ENCODE peak calls at places on chromosomes 11 and 22, in nine cellular contexts. F is GM23248; Y is CD4-positive, alpha-beta memory T cell; P is stimulated activated CD4-positive, alpha-beta T cell treated with anti-CD3 and anti-CD28 coated beads, Interleukin-15, amount 100 ng/mL, for 24 hours; B is Calu3; X is transverse colon; V is AG08395; I is choroid plexus epithelial cell; R is fibroblast of lung. K is an unnamed sample.

GRCh38 chr11:62245271-62245753 is 3.3 kb downstream of the SCGB1D2 start:
- DNase-seq in F (peak), P (peak), X (no peak), Y (no peak), V (peak), B (peak), R (peak), I (peak), K (peak)

GRCh38 chr11:82225930-82226329 is 507.7 kb downstream of the FAM181B start:
- DNase-seq in B (no peak), X (no peak), R (no peak), Y (no peak), I (peak), V (no peak), F (no peak), P (no peak), K (no peak)

GRCh38 chr22:50479686-50480085 is 1.7 kb upstream of the ADM2 start:
- DNase-seq in B (no peak), I (no peak), F (no peak), X (no peak), R (no peak), V (no peak), Y (no peak), P (no peak), K (no peak)

GRCh38 chr11:2549876-2550605 is 105.2 kb downstream of the KCNQ1 start:
- DNase-seq in X (peak), V (no peak), P (no peak), B (no peak), F (no peak), I (no peak), Y (no peak), R (no peak), K (no peak)

GRCh38 chr11:68938088-68938487 is 34.4 kb downstream of the IGHMBP2 start:
- DNase-seq in I (no peak), P (no peak), V (no peak), R (no peak), Y (no peak), F (no peak), B (no peak), X (no peak), K (no peak)

GRCh38 chr22:34068011-34068410 is 147.7 kb upstream of the LARGE1 start:
- DNase-seq in I (no peak), Y (no peak), R (no peak), F (no peak), V (no peak), X (no peak), B (no peak), P (no peak), K (no peak)

GRCh38 chr11:113397212-113397611 is 9.6 kb downstream of the ANKK1 start:
- DNase-seq in B (no peak), V (no peak), X (no peak), R (no peak), I (no peak), Y (no peak), P (no peak), F (no peak), K (no peak)

GRCh38 chr11:45178223-45178622 is 31.8 kb downstream of the PRDM11 start:
- DNase-seq in R (no peak), B (no peak), F (no peak), V (no peak), X (no peak), I (no peak), P (no peak), Y (no peak), K (no peak)

GRCh38 chr22:46057206-46057605 is 80.2 kb upstream of the WNT7B start:
- DNase-seq in V (no peak), R (peak), Y (no peak), I (no peak), P (no peak), X (peak), B (no peak), F (peak), K (no peak)

GRCh38 chr11:8863838-8864237 is 47.2 kb upstream of the AKIP1 start:
- DNase-seq in V (peak), I (peak), Y (no peak), P (no peak), B (no peak), R (peak), F (peak), X (no peak), K (peak)

GRCh38 chr11:2850366-2850765 is 35.2 kb downstream of the CDKN1C start:
- DNase-seq in P (no peak), F (no peak), X (no peak), B (no peak), V (no peak), Y (no peak), R (no peak), I (no peak), K (no peak)

GRCh38 chr11:64876226-64876750 is 2.1 kb downstream of the EHD1 start:
- DNase-seq in V (no peak), B (no peak), X (no peak), Y (no peak), I (no peak), P (peak), F (peak), R (no peak), K (no peak)

GRCh38 chr11:134911514-134912180 is 499.6 kb upstream of the B3GAT1 start:
- DNase-seq in B (no peak), R (no peak), F (no peak), I (no peak), P (no peak), V (no peak), Y (no peak), X (peak), K (no peak)

GRCh38 chr22:23790819-23791736 is 4.3 kb downstream of the SMARCB1 start:
- DNase-seq in F (peak), Y (no peak), I (peak), R (peak), X (no peak), B (no peak), V (peak), P (no peak), K (peak)

GRCh38 chr22:21455334-21456089 is 11.7 kb upstream of the TMEM191C start:
- DNase-seq in Y (no peak), P (no peak), I (no peak), R (no peak), V (no peak), X (no peak), B (no peak), F (no peak), K (no peak)

GRCh38 chr22:50016308-50016987 is 3.9 kb upstream of the IL17REL start:
- DNase-seq in X (peak), V (no peak), Y (peak), I (no peak), P (no peak), F (no peak), R (no peak), B (no peak), K (no peak)

K was measured in fibroblast of pulmonary artery.